ENCODE peak calls at places on chromosome 6, in ten cellular contexts. One of them, this sample, is unnamed.

GRCh38 chr6:31821301-31822037 is 6.1 kb upstream of the HSPA1B start:
- DNase-seq in upper lobe of right lung: peak
- DNase-seq in suprapubic skin: peak
- DNase-seq in AG09309: no peak
- DNase-seq in A673: peak
- DNase-seq in mammary epithelial cell: peak
- DNase-seq in fibroblast of mammary gland: peak
- DNase-seq in body of pancreas: peak
- DNase-seq in RWPE1: peak
- DNase-seq in BE2C: peak
- DNase-seq in this sample: peak

GRCh38 chr6:38549180-38549579 is 90.5 kb downstream of the BTBD9 start:
- DNase-seq in body of pancreas: no peak
- DNase-seq in BE2C: no peak
- DNase-seq in mammary epithelial cell: no peak
- DNase-seq in fibroblast of mammary gland: no peak
- DNase-seq in suprapubic skin: no peak
- DNase-seq in RWPE1: no peak
- DNase-seq in A673: no peak
- DNase-seq in AG09309: no peak
- DNase-seq in upper lobe of right lung: no peak
- DNase-seq in this sample: no peak

GRCh38 chr6:111604259-111605099 is 1.2 kb downstream of the TRAF3IP2 start:
- DNase-seq in RWPE1: peak
- DNase-seq in suprapubic skin: peak
- DNase-seq in A673: peak
- DNase-seq in body of pancreas: peak
- DNase-seq in fibroblast of mammary gland: peak
- DNase-seq in BE2C: no peak
- DNase-seq in upper lobe of right lung: no peak
- DNase-seq in AG09309: peak
- DNase-seq in mammary epithelial cell: peak
- DNase-seq in this sample: peak

GRCh38 chr6:39381535-39382140 is 59.1 kb upstream of the KCNK16 start:
- DNase-seq in upper lobe of right lung: no peak
- DNase-seq in mammary epithelial cell: no peak
- DNase-seq in RWPE1: no peak
- DNase-seq in fibroblast of mammary gland: no peak
- DNase-seq in BE2C: no peak
- DNase-seq in A673: no peak
- DNase-seq in body of pancreas: no peak
- DNase-seq in suprapubic skin: no peak
- DNase-seq in AG09309: no peak
- DNase-seq in this sample: no peak

GRCh38 chr6:14035448-14035847 is 82.1 kb upstream of the CD83 start:
- DNase-seq in AG09309: peak
- DNase-seq in A673: no peak
- DNase-seq in suprapubic skin: no peak
- DNase-seq in fibroblast of mammary gland: peak
- DNase-seq in BE2C: no peak
- DNase-seq in upper lobe of right lung: no peak
- DNase-seq in body of pancreas: peak
- DNase-seq in mammary epithelial cell: peak
- DNase-seq in RWPE1: peak
- DNase-seq in this sample: peak

GRCh38 chr6:159126590-159126989 is 42.6 kb upstream of the FNDC1 start:
- DNase-seq in A673: no peak
- DNase-seq in RWPE1: no peak
- DNase-seq in suprapubic skin: no peak
- DNase-seq in upper lobe of right lung: no peak
- DNase-seq in AG09309: no peak
- DNase-seq in BE2C: no peak
- DNase-seq in mammary epithelial cell: no peak
- DNase-seq in body of pancreas: no peak
- DNase-seq in fibroblast of mammary gland: no peak
- DNase-seq in this sample: no peak

GRCh38 chr6:11744753-11745152 is 33.9 kb downstream of the ADTRP start:
- DNase-seq in RWPE1: no peak
- DNase-seq in upper lobe of right lung: no peak
- DNase-seq in A673: peak
- DNase-seq in BE2C: no peak
- DNase-seq in mammary epithelial cell: no peak
- DNase-seq in AG09309: peak
- DNase-seq in suprapubic skin: peak
- DNase-seq in body of pancreas: peak
- DNase-seq in fibroblast of mammary gland: peak
- DNase-seq in this sample: no peak

GRCh38 chr6:26234421-26235239 is 130.4 kb upstream of the BTN3A2 start:
- DNase-seq in mammary epithelial cell: peak
- DNase-seq in AG09309: no peak
- DNase-seq in RWPE1: peak
- DNase-seq in fibroblast of mammary gland: peak
- DNase-seq in A673: peak
- DNase-seq in upper lobe of right lung: no peak
- DNase-seq in suprapubic skin: no peak
- DNase-seq in body of pancreas: no peak
- DNase-seq in BE2C: peak
- DNase-seq in this sample: peak

GRCh38 chr6:7108964-7109836 is 1.4 kb downstream of the RREB1 start:
- DNase-seq in fibroblast of mammary gland: peak
- DNase-seq in mammary epithelial cell: peak
- DNase-seq in A673: peak
- DNase-seq in body of pancreas: peak
- DNase-seq in AG09309: peak
- DNase-seq in suprapubic skin: peak
- DNase-seq in BE2C: peak
- DNase-seq in upper lobe of right lung: peak
- DNase-seq in RWPE1: peak
- DNase-seq in this sample: peak

GRCh38 chr6:52251113-52251512 is 6.8 kb upstream of the IL17F start:
- DNase-seq in suprapubic skin: no peak
- DNase-seq in RWPE1: no peak
- DNase-seq in mammary epithelial cell: no peak
- DNase-seq in upper lobe of right lung: no peak
- DNase-seq in body of pancreas: no peak
- DNase-seq in BE2C: no peak
- DNase-seq in fibroblast of mammary gland: no peak
- DNase-seq in A673: no peak
- DNase-seq in AG09309: no peak
- DNase-seq in this sample: no peak

GRCh38 chr6:119720160-119720559 is 370.6 kb upstream of the MAN1A1 start:
- DNase-seq in RWPE1: no peak
- DNase-seq in suprapubic skin: no peak
- DNase-seq in AG09309: no peak
- DNase-seq in upper lobe of right lung: no peak
- DNase-seq in body of pancreas: no peak
- DNase-seq in mammary epithelial cell: no peak
- DNase-seq in fibroblast of mammary gland: peak
- DNase-seq in A673: peak
- DNase-seq in BE2C: no peak
- DNase-seq in this sample: no peak

GRCh38 chr6:4413073-4413472 is 277.7 kb upstream of the ECI2 start:
- DNase-seq in suprapubic skin: no peak
- DNase-seq in AG09309: peak
- DNase-seq in fibroblast of mammary gland: peak
- DNase-seq in body of pancreas: no peak
- DNase-seq in upper lobe of right lung: no peak
- DNase-seq in mammary epithelial cell: no peak
- DNase-seq in BE2C: no peak
- DNase-seq in A673: no peak
- DNase-seq in RWPE1: no peak
- DNase-seq in this sample: no peak

GRCh38 chr6:107132330-107132954 is 17.1 kb upstream of the BEND3 start:
- DNase-seq in fibroblast of mammary gland: peak
- DNase-seq in A673: peak
- DNase-seq in AG09309: no peak
- DNase-seq in suprapubic skin: peak
- DNase-seq in mammary epithelial cell: no peak
- DNase-seq in upper lobe of right lung: no peak
- DNase-seq in body of pancreas: peak
- DNase-seq in BE2C: peak
- DNase-seq in RWPE1: peak
- DNase-seq in this sample: peak

GRCh38 chr6:133631421-133631820 is 257.5 kb upstream of the TCF21 start:
- DNase-seq in A673: no peak
- DNase-seq in AG09309: no peak
- DNase-seq in RWPE1: no peak
- DNase-seq in fibroblast of mammary gland: peak
- DNase-seq in mammary epithelial cell: no peak
- DNase-seq in BE2C: no peak
- DNase-seq in upper lobe of right lung: no peak
- DNase-seq in body of pancreas: no peak
- DNase-seq in suprapubic skin: no peak
- DNase-seq in this sample: peak

GRCh38 chr6:161162722-161163121 is 111.1 kb downstream of the AGPAT4 start:
- DNase-seq in mammary epithelial cell: no peak
- DNase-seq in AG09309: no peak
- DNase-seq in upper lobe of right lung: no peak
- DNase-seq in fibroblast of mammary gland: no peak
- DNase-seq in body of pancreas: no peak
- DNase-seq in RWPE1: no peak
- DNase-seq in A673: no peak
- DNase-seq in suprapubic skin: peak
- DNase-seq in BE2C: peak
- DNase-seq in this sample: no peak

GRCh38 chr6:31092769-31093505 is 19.4 kb downstream of the C6orf15 start:
- DNase-seq in BE2C: no peak
- DNase-seq in RWPE1: no peak
- DNase-seq in body of pancreas: no peak
- DNase-seq in fibroblast of mammary gland: no peak
- DNase-seq in A673: no peak
- DNase-seq in suprapubic skin: no peak
- DNase-seq in upper lobe of right lung: no peak
- DNase-seq in mammary epithelial cell: no peak
- DNase-seq in AG09309: no peak
- DNase-seq in this sample: no peak

GRCh38 chr6:30130887-30131862 is 4.8 kb upstream of the TRIM40 start:
- DNase-seq in fibroblast of mammary gland: peak
- DNase-seq in AG09309: peak
- DNase-seq in upper lobe of right lung: peak
- DNase-seq in suprapubic skin: no peak
- DNase-seq in BE2C: peak
- DNase-seq in mammary epithelial cell: peak
- DNase-seq in RWPE1: peak
- DNase-seq in body of pancreas: peak
- DNase-seq in A673: peak
- DNase-seq in this sample: peak

GRCh38 chr6:26199057-26199772 is 112.0 kb downstream of the HFE start:
- DNase-seq in fibroblast of mammary gland: peak
- DNase-seq in RWPE1: peak
- DNase-seq in mammary epithelial cell: peak
- DNase-seq in suprapubic skin: no peak
- DNase-seq in body of pancreas: peak
- DNase-seq in BE2C: peak
- DNase-seq in AG09309: peak
- DNase-seq in upper lobe of right lung: peak
- DNase-seq in A673: peak
- DNase-seq in this sample: peak

GRCh38 chr6:52087498-52087999 is at the start of gene PKHD1:
- DNase-seq in BE2C: no peak
- DNase-seq in AG09309: no peak
- DNase-seq in mammary epithelial cell: peak
- DNase-seq in fibroblast of mammary gland: peak
- DNase-seq in RWPE1: peak
- DNase-seq in body of pancreas: peak
- DNase-seq in upper lobe of right lung: no peak
- DNase-seq in suprapubic skin: no peak
- DNase-seq in A673: peak
- DNase-seq in this sample: peak

GRCh38 chr6:40074292-40075050 is 140.2 kb upstream of the MOCS1 start:
- DNase-seq in mammary epithelial cell: peak
- DNase-seq in A673: no peak
- DNase-seq in RWPE1: peak
- DNase-seq in BE2C: no peak
- DNase-seq in fibroblast of mammary gland: no peak
- DNase-seq in AG09309: no peak
- DNase-seq in suprapubic skin: no peak
- DNase-seq in upper lobe of right lung: no peak
- DNase-seq in body of pancreas: no peak
- DNase-seq in this sample: no peak

GRCh38 chr6:89048985-89049384 is 31.6 kb upstream of the PNRC1 start:
- DNase-seq in A673: peak
- DNase-seq in fibroblast of mammary gland: peak
- DNase-seq in BE2C: peak
- DNase-seq in AG09309: no peak
- DNase-seq in mammary epithelial cell: peak
- DNase-seq in suprapubic skin: no peak
- DNase-seq in RWPE1: peak
- DNase-seq in body of pancreas: no peak
- DNase-seq in upper lobe of right lung: no peak
- DNase-seq in this sample: no peak

GRCh38 chr6:163956571-163957407 is 542.3 kb downstream of the QKI start:
- DNase-seq in suprapubic skin: peak
- DNase-seq in AG09309: peak
- DNase-seq in fibroblast of mammary gland: peak
- DNase-seq in RWPE1: peak
- DNase-seq in body of pancreas: peak
- DNase-seq in mammary epithelial cell: peak
- DNase-seq in upper lobe of right lung: peak
- DNase-seq in A673: peak
- DNase-seq in BE2C: peak
- DNase-seq in this sample: peak
- TF ChIP-seq CTCF in suprapubic skin: peak
- TF ChIP-seq CTCF in AG09309: peak
- TF ChIP-seq CTCF in fibroblast of mammary gland: peak
- TF ChIP-seq CTCF in RWPE1: peak
- TF ChIP-seq CTCF in body of pancreas: peak
- TF ChIP-seq CTCF in mammary epithelial cell: peak
- TF ChIP-seq CTCF in upper lobe of right lung: peak
- TF ChIP-seq CTCF in A673: peak
- TF ChIP-seq CTCF in BE2C: peak
- TF ChIP-seq CTCF in this sample: peak

GRCh38 chr6:35731736-35732532 is 4.9 kb upstream of the ARMC12 start:
- DNase-seq in fibroblast of mammary gland: peak
- DNase-seq in mammary epithelial cell: peak
- DNase-seq in RWPE1: peak
- DNase-seq in BE2C: peak
- DNase-seq in AG09309: no peak
- DNase-seq in suprapubic skin: peak
- DNase-seq in A673: peak
- DNase-seq in body of pancreas: peak
- DNase-seq in upper lobe of right lung: peak
- DNase-seq in this sample: peak
- TF ChIP-seq CTCF in fibroblast of mammary gland: no peak
- TF ChIP-seq CTCF in mammary epithelial cell: no peak
- TF ChIP-seq CTCF in RWPE1: peak
- TF ChIP-seq CTCF in BE2C: no peak
- TF ChIP-seq CTCF in AG09309: no peak
- TF ChIP-seq CTCF in suprapubic skin: no peak
- TF ChIP-seq CTCF in A673: peak
- TF ChIP-seq CTCF in body of pancreas: no peak
- TF ChIP-seq CTCF in upper lobe of right lung: peak
- TF ChIP-seq CTCF in this sample: no peak

GRCh38 chr6:84685983-84686584 is 78.3 kb downstream of the TBX18 start:
- DNase-seq in upper lobe of right lung: no peak
- DNase-seq in fibroblast of mammary gland: peak
- DNase-seq in BE2C: peak
- DNase-seq in A673: peak
- DNase-seq in mammary epithelial cell: peak
- DNase-seq in AG09309: no peak
- DNase-seq in body of pancreas: no peak
- DNase-seq in suprapubic skin: no peak
- DNase-seq in RWPE1: peak
- DNase-seq in this sample: peak
- TF ChIP-seq CTCF in upper lobe of right lung: peak
- TF ChIP-seq CTCF in fibroblast of mammary gland: peak
- TF ChIP-seq CTCF in BE2C: peak
- TF ChIP-seq CTCF in A673: peak
- TF ChIP-seq CTCF in mammary epithelial cell: peak
- TF ChIP-seq CTCF in AG09309: peak
- TF ChIP-seq CTCF in body of pancreas: peak
- TF ChIP-seq CTCF in suprapubic skin: no peak
- TF ChIP-seq CTCF in RWPE1: peak
- TF ChIP-seq CTCF in this sample: peak

GRCh38 chr6:167079853-167080297 is 43.0 kb upstream of the CCR6 start:
- DNase-seq in AG09309: no peak
- DNase-seq in A673: no peak
- DNase-seq in upper lobe of right lung: no peak
- DNase-seq in mammary epithelial cell: no peak
- DNase-seq in body of pancreas: no peak
- DNase-seq in fibroblast of mammary gland: no peak
- DNase-seq in BE2C: no peak
- DNase-seq in suprapubic skin: no peak
- DNase-seq in RWPE1: no peak
- DNase-seq in this sample: no peak
- TF ChIP-seq CTCF in AG09309: no peak
- TF ChIP-seq CTCF in A673: no peak
- TF ChIP-seq CTCF in upper lobe of right lung: no peak
- TF ChIP-seq CTCF in mammary epithelial cell: no peak
- TF ChIP-seq CTCF in body of pancreas: no peak
- TF ChIP-seq CTCF in fibroblast of mammary gland: no peak
- TF ChIP-seq CTCF in BE2C: no peak
- TF ChIP-seq CTCF in suprapubic skin: no peak
- TF ChIP-seq CTCF in RWPE1: no peak
- TF ChIP-seq CTCF in this sample: no peak

This sample was measured in Calu3.